ENCODE peak calls at places on chromosomes 2 and 18, in nine cellular contexts. G is OCI-LY7, H is NCI-H1092, T is NCI-H446 treated with DMSO at 0.1 percent for 48 hours, I is WTC11, E is foreskin keratinocyte, U is NCI-H748 treated with DMSO at 0.1 percent for 48 hours, C is heart left ventricle, O is RPMI7951. Z is an unnamed sample.

GRCh38 chr2:205024822-205025518 is 479.7 kb downstream of the PARD3B start:
- DNase-seq in G (no peak), H (no peak), T (peak; percentile 62), I (no peak), E (peak; percentile 95), U (no peak), C (no peak), O (peak; percentile 96), Z (no peak)

GRCh38 chr2:86037141-86037794 is 68.4 kb downstream of the POLR1A start:
- DNase-seq in G (peak; percentile 64), H (peak; percentile 28), T (no peak), I (no peak), E (peak; percentile 36), U (no peak), C (peak; percentile 81), O (peak; percentile 97), Z (no peak)

GRCh38 chr18:79515944-79516351 is 120.2 kb downstream of the NFATC1 start:
- DNase-seq in G (peak; percentile 53), H (no peak), T (no peak), I (no peak), E (no peak), U (no peak), C (peak; percentile 46), O (no peak), Z (no peak)

GRCh38 chr2:162318280-162319222 is at the start of gene IFIH1:
- DNase-seq in G (peak; percentile 84), H (peak; percentile 60), T (no peak), I (peak; percentile 70), E (peak; percentile 92), U (peak; percentile 78), C (peak; percentile 79), O (peak; percentile 95), Z (no peak)

GRCh38 chr2:218319813-218320360 is 27.6 kb upstream of the TMBIM1 start:
- DNase-seq in G (no peak), H (no peak), T (no peak), I (no peak), E (no peak), U (no peak), C (no peak), O (no peak), Z (no peak)

GRCh38 chr2:236579746-236580315 is 10.2 kb downstream of the ACKR3 start:
- DNase-seq in G (no peak), H (no peak), T (no peak), I (no peak), E (no peak), U (no peak), C (no peak), O (no peak), Z (no peak)

GRCh38 chr2:73212098-73212447 is 2.0 kb upstream of the SMYD5 start:
- DNase-seq in G (no peak), H (no peak), T (no peak), I (no peak), E (no peak), U (no peak), C (no peak), O (no peak), Z (no peak)

GRCh38 chr2:27085670-27086089 is 892 bp upstream of the KHK start:
- DNase-seq in G (no peak), H (no peak), T (no peak), I (peak; percentile 61), E (peak; percentile 47), U (peak; percentile 4), C (peak; percentile 90), O (peak; percentile 83), Z (no peak)

GRCh38 chr2:241363316-241363879 is 7.3 kb downstream of the FARP2 start:
- DNase-seq in G (no peak), H (no peak), T (no peak), I (no peak), E (no peak), U (no peak), C (no peak), O (no peak), Z (no peak)